ENCODE peak calls at places on chromosomes 1 and 21, in seven cellular contexts. A, X, L, G, U, D and N are unnamed samples. For H3K36me3, the result is how much of the 10 kb centered on the place peaks cover.

GRCh38 chr1:43975249-43975961 is 645 bp downstream of the ATP6V0B start:
- DNase-seq in G (peak), L (peak), U (peak), A (peak), D (peak), X (peak), N (peak)

GRCh38 chr1:236677641-236678235 is 8.6 kb upstream of the ACTN2 start:
- DNase-seq in U (no peak), L (no peak), X (no peak), A (no peak), D (peak), G (no peak), N (no peak)

GRCh38 chr1:185556551-185556950 is 177.6 kb upstream of the HMCN1 start:
- DNase-seq in D (no peak), X (no peak), U (no peak), G (no peak), L (no peak), A (peak), N (no peak)

GRCh38 chr1:156673387-156674121 is 3.7 kb downstream of the NES start:
- DNase-seq in G (peak), L (no peak), A (no peak), U (no peak), D (peak), X (no peak), N (no peak)

GRCh38 chr1:65059930-65060538 is 88.0 kb upstream of the AK4 start:
- DNase-seq in G (peak), U (no peak), D (peak), X (no peak), L (no peak), A (peak), N (peak)

GRCh38 chr1:28507247-28507645 is 1.4 kb downstream of the RCC1 start:
- DNase-seq in U (no peak), L (no peak), D (peak), G (no peak), X (no peak), A (peak), N (peak)

GRCh38 chr1:151060241-151061011 is at the start of gene MLLT11:
- DNase-seq in X (no peak), U (peak), L (no peak), D (peak), G (peak), A (peak), N (peak)

GRCh38 chr1:218983848-218984247 is 189.8 kb upstream of the LYPLAL1 start:
- DNase-seq in G (no peak), U (no peak), X (no peak), L (no peak), D (no peak), A (peak), N (no peak)

GRCh38 chr21:42352433-42353095 is 1.8 kb upstream of the TFF2 start:
- DNase-seq in A (no peak), L (no peak), D (no peak), X (no peak), U (no peak), G (no peak), N (no peak)

GRCh38 chr1:157279157-157280140 is 141.3 kb upstream of the ETV3 start:
- DNase-seq in D (peak), U (no peak), X (no peak), A (no peak), L (no peak), G (no peak), N (no peak)

GRCh38 chr1:179376223-179376622 is 10.5 kb downstream of the AXDND1 start:
- DNase-seq in A (no peak), X (no peak), L (no peak), D (no peak), G (no peak), U (no peak), N (no peak)

GRCh38 chr1:156998840-156999239 is 46.7 kb downstream of the ARHGEF11 start:
- DNase-seq in G (no peak), L (no peak), D (no peak), A (no peak), U (no peak), X (no peak), N (no peak)

GRCh38 chr1:117657031-117657430 is 51.2 kb downstream of the TENT5C start:
- DNase-seq in X (no peak), U (no peak), L (no peak), D (peak), A (peak), G (peak), N (no peak)

GRCh38 chr1:82219841-82220240 is 419.1 kb downstream of the ADGRL2 start:
- DNase-seq in A (no peak), D (no peak), U (no peak), L (no peak), X (no peak), G (no peak), N (no peak)

GRCh38 chr1:60973668-60974067 is 108.7 kb upstream of the NFIA start:
- DNase-seq in L (no peak), A (no peak), D (no peak), U (no peak), G (no peak), X (no peak), N (no peak)

GRCh38 chr1:198492872-198493271 is 47.6 kb downstream of the ATP6V1G3 start:
- DNase-seq in A (peak), U (no peak), G (peak), D (peak), X (no peak), L (no peak), N (no peak)

GRCh38 chr1:156496211-156496761 is 4.3 kb downstream of the MEF2D start:
- DNase-seq in X (no peak), L (no peak), A (peak), G (no peak), U (no peak), D (no peak), N (no peak)

GRCh38 chr1:39711359-39712340 is 20.4 kb upstream of the HPCAL4 start:
- DNase-seq in U (no peak), A (peak), X (no peak), D (peak), L (no peak), G (peak), N (peak)

GRCh38 chr21:34724131-34724856 is 55.5 kb downstream of the CLIC6 start:
- DNase-seq in L (no peak), G (no peak), D (peak), A (peak), X (no peak), U (no peak), N (no peak)

GRCh38 chr1:200899015-200899386 is 4.3 kb downstream of the INAVA start:
- DNase-seq in G (no peak), X (no peak), D (no peak), A (no peak), L (no peak), U (no peak), N (no peak)

GRCh38 chr1:94105957-94106529 is 14.9 kb downstream of the ABCA4 start:
- DNase-seq in X (no peak), U (no peak), L (no peak), A (peak), D (no peak), G (peak), N (no peak)

GRCh38 chr1:44721521-44722361 is 9.2 kb downstream of the RNU5D-1 start:
- DNase-seq in D (peak), G (peak), U (peak), X (peak), L (peak), A (peak), N (peak)

GRCh38 chr1:71047635-71048607 is at the start of gene PTGER3:
- DNase-seq in A (peak), X (no peak), L (peak), U (peak), D (peak), G (no peak), N (peak)

GRCh38 chr1:107358611-107359342 is 217.9 kb downstream of the NTNG1 start:
- DNase-seq in G (peak), X (no peak), A (peak), D (no peak), U (no peak), L (no peak), N (no peak)

GRCh38 chr1:85313888-85314696 is 37.7 kb upstream of the BCL10 start:
- DNase-seq in L (peak), U (no peak), X (no peak), A (peak), G (peak), D (peak), N (no peak)

GRCh38 chr1:54375331-54376084 is 30.7 kb downstream of the SSBP3 start:
- DNase-seq in X (no peak), U (no peak), G (no peak), D (no peak), A (no peak), L (no peak), N (no peak)

DNA sequence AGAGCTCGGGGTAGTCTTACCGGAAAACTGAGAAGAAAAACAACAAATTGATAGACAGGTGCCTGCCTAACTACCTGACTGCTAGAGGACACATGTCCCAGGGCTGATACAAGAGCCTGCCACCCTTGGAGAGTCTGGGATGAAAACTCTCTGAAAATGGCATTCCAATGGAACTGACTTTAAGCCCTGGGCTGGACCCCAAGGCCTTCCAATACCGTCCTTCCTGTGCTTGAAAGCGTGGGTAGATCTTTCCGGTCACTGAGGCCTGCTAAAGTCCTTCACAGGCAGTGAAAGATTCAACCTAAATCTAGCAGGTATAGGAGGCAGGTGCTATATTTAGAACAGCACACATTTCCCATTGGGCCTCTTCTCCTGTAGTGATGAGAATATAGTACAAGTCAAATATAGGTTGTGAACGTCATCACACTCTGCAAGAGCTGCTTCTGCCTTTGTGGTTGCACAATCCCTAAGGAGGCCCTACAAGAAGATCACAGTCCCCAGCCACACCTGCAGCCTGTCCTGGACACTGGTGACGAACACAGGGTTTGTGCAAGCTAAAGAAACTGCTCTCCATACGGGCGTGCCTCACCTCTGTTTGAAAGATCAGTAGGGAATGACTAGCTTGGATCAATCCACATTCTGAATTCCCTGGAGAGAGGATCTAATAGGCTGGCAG is 836 bp upstream of the CHML start:
- DNase-seq in D (no peak), G (no peak), L (no peak), A (no peak), U (no peak), X (no peak), N (peak)
- H3K27ac ChIP-seq in D (no peak), G (no peak), L (peak), A (no peak), U (peak), X (peak), N (no peak)

GRCh38 chr1:6329392-6329791 is 64.2 kb downstream of the ACOT7 start:
- DNase-seq in G (peak), X (no peak), A (peak), U (no peak), D (peak), L (no peak), N (no peak)
- H3K36me3 ChIP-seq in G (under half), X (under half), A (under half), U (under half), D (under half), L (under half), N (under half)

DNA sequence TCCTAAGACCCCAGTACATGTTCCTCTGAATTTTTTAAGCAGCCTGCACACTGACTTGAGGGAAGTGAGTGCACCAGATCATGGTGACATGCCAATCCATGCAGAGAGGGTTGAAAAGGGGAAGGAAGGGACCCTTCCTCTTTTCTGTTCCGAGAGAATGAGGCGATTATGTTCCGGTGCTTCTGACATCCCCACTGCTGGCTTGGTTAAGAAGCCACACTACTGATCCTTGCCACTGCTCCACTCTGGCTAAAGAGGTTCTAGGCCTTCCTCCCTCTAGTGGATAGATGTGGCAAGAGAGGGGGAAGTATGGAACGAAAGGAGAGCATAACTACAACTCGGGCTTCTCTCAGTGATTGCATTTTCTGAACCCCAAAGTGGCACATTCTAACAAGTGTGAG is 1.8 kb upstream of the CYB5R1 start:
- DNase-seq in U (peak), A (peak), G (peak), X (peak), L (peak), D (peak), N (peak)
- H3K27ac ChIP-seq in U (peak), A (no peak), G (no peak), X (peak), L (no peak), D (no peak), N (no peak)

GRCh38 chr1:110344152-110344551 is 5.0 kb downstream of the RBM15 start:
- DNase-seq in X (no peak), G (no peak), D (no peak), U (no peak), A (no peak), L (no peak), N (no peak)

GRCh38 chr1:110341872-110342331 is 2.7 kb downstream of the RBM15 start:
- DNase-seq in A (no peak), X (no peak), G (no peak), D (no peak), U (no peak), L (no peak), N (peak)

GRCh38 chr1:110341146-110341871 is 2.1 kb downstream of the RBM15 start:
- DNase-seq in G (no peak), A (no peak), U (no peak), X (no peak), L (no peak), D (no peak), N (no peak)

GRCh38 chr1:110345480-110345879 is 6.3 kb downstream of the RBM15 start:
- DNase-seq in D (no peak), L (no peak), G (peak), U (no peak), X (no peak), A (no peak), N (no peak)

GRCh38 chr1:110343249-110343648 is 4.1 kb downstream of the RBM15 start:
- DNase-seq in G (no peak), A (no peak), L (no peak), U (no peak), D (no peak), X (no peak), N (no peak)
- H3K36me3 ChIP-seq in G (under half), A (under half), L (under half), U (under half), D (under half), X (under half), N (under half)

DNA sequence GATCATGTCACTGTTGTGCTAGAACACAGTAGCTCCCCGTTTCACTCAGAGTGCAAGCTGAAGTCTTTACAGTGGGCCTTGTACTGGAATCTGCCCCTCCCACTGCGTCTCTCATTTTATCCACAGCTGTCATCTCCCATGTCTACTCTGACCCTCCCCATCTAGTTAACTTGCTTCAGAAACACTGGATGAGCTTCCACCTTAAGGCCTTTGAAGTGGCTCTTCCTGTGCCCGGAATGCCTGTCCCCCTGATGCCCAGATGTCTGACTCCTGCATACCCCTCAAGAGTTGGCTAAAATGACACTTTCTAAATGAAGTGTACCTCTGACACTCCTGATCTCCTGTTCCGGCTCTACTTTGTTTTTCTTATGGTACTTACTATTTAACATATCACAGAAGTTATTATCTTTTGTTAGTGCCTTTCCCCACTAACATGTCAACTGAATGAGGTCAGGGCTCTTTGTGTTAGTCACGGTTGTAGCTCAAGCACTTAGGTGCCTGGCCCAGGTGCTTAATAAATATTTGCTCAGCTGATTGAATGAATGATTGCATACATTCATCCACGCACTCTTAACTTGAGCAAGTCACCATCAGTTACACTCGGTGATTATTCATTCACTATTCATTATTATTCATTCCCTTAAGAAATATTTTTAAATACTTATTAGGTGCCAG is 13.3 kb downstream of the ARV1 start:
- DNase-seq in L (no peak), D (no peak), X (no peak), G (peak), A (no peak), U (no peak), N (no peak)
- H3K27ac ChIP-seq in L (no peak), D (peak), X (no peak), G (no peak), A (no peak), U (no peak), N (no peak)

DNA sequence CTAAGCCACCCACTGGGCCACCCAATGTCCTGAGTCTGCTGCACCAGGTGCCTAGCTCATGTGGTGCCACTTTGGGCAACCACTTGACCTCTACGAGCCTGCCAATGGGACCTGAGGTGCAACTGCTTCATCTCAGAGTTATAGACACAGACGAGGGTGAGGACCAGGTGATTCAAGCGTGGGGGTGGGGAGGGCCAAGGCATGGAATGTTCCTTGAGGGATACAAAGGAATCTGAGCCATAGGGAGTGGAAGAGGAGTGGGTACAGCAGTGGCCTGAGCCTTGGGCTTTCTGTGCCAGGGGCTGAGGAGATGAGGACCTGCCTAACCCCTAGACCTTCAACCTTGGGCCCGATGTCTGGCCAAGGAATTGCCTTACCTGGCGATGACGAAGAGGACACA is 209.1 kb downstream of the GRIK3 start:
- DNase-seq in X (no peak), A (no peak), U (no peak), L (no peak), G (no peak), D (no peak), N (no peak)
- H3K36me3 ChIP-seq in X (under half), A (under half), U (under half), L (under half), G (under half), D (under half), N (under half)

GRCh38 chr1:177119311-177119710 is 45.2 kb downstream of the ASTN1 start:
- DNase-seq in X (no peak), U (no peak), A (no peak), G (no peak), L (no peak), D (no peak), N (no peak)
- H3K27ac ChIP-seq in X (no peak), U (no peak), A (no peak), G (no peak), L (no peak), D (no peak), N (no peak)

GRCh38 chr21:15820327-15820726 is 90.5 kb downstream of the USP25 start:
- DNase-seq in D (no peak), U (no peak), L (no peak), A (no peak), G (no peak), X (no peak), N (no peak)
- H3K36me3 ChIP-seq in D (under half), U (under half), L (under half), A (under half), G (under half), X (under half), N (under half)

GRCh38 chr1:184486761-184487445 is 100.1 kb downstream of the C1orf21 start:
- DNase-seq in U (no peak), D (no peak), L (no peak), A (no peak), X (no peak), G (no peak), N (no peak)
- H3K27ac ChIP-seq in U (peak), D (no peak), L (no peak), A (no peak), X (no peak), G (peak), N (peak)

GRCh38 chr1:56648546-56648945 is 3.4 kb downstream of the PRKAA2 start:
- DNase-seq in X (no peak), A (no peak), L (no peak), D (no peak), G (no peak), U (no peak), N (no peak)
- H3K36me3 ChIP-seq in X (under half), A (under half), L (under half), D (under half), G (under half), U (under half), N (under half)